ENCODE peak calls at places on chromosomes 16 and 17, in five cellular contexts. D is A549, M is HCT116, W is endodermal cell, Q is kidney. L is an unnamed sample. For H3K4me1, the result is how much of the 10 kb centered on the place peaks cover.

GRCh38 chr17:4903051-4903818 is at the start of gene CHRNE:
- DNase-seq in D (peak), M (peak), W (peak), Q (peak), L (peak)

GRCh38 chr16:54936086-54936978 is 5.7 kb downstream of the IRX5 start:
- DNase-seq in D (no peak), M (no peak), W (peak), Q (peak), L (no peak)

GRCh38 chr16:69611103-69611640 is 45.4 kb downstream of the NFAT5 start:
- DNase-seq in D (no peak), M (no peak), W (no peak), Q (no peak), L (no peak)

GRCh38 chr16:28140788-28141618 is 70.8 kb downstream of the XPO6 start:
- DNase-seq in D (no peak), M (no peak), W (no peak), Q (no peak), L (peak)

GRCh38 chr17:61837175-61838051 is 25.9 kb downstream of the BRIP1 start:
- DNase-seq in D (peak), M (peak), W (peak), Q (no peak), L (peak)

GRCh38 chr17:27360507-27360906 is 66.6 kb downstream of the WSB1 start:
- DNase-seq in D (no peak), M (no peak), W (no peak), Q (no peak), L (no peak)

GRCh38 chr17:81412490-81413093 is 17.3 kb downstream of the BAHCC1 start:
- DNase-seq in D (no peak), M (no peak), W (no peak), Q (no peak), L (peak)

GRCh38 chr17:57110579-57111367 is 25.7 kb downstream of the AKAP1 start:
- DNase-seq in D (no peak), M (no peak), W (no peak), Q (peak), L (no peak)

GRCh38 chr16:2532494-2533141 is 1.4 kb upstream of the CEMP1 start:
- DNase-seq in D (no peak), M (peak), W (peak), Q (peak), L (peak)

GRCh38 chr17:21705021-21705601 is 12.8 kb downstream of the KCNJ18 start:
- DNase-seq in D (no peak), M (no peak), W (no peak), Q (peak), L (peak)

GRCh38 chr17:65198653-65199382 is 61.6 kb downstream of the RGS9 start:
- DNase-seq in D (peak), M (peak), W (peak), Q (no peak), L (peak)

GRCh38 chr16:58002411-58002790 is 1.2 kb downstream of the USB1 start:
- DNase-seq in D (no peak), M (no peak), W (no peak), Q (peak), L (no peak)

DNA sequence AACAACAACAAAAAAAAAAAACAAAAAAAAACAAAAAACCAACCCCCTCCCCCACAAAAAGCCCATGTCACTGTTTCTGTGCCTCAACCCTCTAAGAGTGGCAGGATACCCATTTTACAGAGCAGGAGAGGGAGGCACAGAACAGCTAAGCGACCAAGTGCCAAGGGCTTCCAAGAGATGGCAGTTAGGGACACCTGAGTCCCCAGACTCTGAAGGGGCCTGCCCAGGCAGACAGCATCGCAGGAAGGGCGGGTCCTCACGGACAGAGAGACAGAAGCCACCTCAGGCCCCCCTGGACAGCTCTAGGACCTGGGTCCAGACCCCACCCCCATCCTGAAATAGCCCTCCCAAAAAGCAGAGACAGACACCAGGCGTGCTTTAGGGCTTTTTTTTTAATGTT is 21.6 kb upstream of the CPSF4L start:
- DNase-seq in D (no peak), M (no peak), W (no peak), Q (no peak), L (no peak)
- H3K4me1 ChIP-seq in D (under half), M (under half), W (under half), Q (under half), L (under half)

GRCh38 chr16:10561001-10561400 is 19.4 kb downstream of the EMP2 start:
- DNase-seq in D (no peak), M (no peak), W (no peak), Q (no peak), L (no peak)
- H3K4me1 ChIP-seq in D (under half), M (under half), W (under half), Q (under half), L (under half)

DNA sequence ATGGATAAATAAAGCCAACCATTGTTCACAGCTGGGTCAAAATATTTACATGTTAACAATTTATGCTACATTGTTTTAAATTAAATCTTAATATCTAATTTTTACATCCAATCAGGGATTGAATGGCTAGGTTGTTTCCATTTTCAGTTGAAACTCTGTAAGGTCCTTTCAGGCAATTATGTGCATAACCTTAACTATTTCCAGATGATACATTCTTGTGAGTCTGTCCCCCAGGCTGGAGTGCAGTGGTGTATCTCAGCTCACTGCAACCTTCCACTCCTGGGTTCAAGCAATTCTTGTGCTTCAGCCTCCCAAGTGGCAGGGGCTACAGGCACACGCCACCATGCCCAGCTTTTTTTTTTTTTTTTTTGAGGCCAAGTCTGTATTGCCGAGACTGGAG is 10.4 kb downstream of the CDC42EP4 start:
- DNase-seq in D (no peak), M (no peak), W (no peak), Q (no peak), L (no peak)
- H3K4me1 ChIP-seq in D (half or more), M (half or more), W (under half), Q (under half), L (under half)

DNA sequence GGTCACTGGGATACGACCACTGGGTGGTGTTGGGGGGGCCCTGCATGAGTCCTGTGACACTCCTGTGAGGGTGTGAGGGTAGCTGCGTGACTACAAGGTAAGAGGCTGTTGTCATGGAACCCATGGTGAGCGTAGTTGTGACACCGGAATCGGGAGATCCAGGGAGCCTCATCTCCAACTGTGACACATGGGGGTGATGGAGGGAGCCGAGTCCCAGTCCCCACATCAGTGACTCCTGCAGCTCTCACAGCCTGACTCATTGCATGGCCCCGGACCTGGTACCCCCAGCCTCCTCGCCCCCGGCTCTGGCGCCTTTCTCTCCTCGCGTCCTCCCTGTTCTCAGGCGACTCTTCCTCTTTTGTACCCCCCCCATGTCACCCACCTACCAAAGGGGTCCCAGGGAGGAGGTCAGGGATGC is 14.2 kb downstream of the CDH16 start:
- DNase-seq in D (no peak), M (no peak), W (no peak), Q (peak), L (no peak)
- H3K4me1 ChIP-seq in D (under half), M (under half), W (under half), Q (under half), L (under half)

DNA sequence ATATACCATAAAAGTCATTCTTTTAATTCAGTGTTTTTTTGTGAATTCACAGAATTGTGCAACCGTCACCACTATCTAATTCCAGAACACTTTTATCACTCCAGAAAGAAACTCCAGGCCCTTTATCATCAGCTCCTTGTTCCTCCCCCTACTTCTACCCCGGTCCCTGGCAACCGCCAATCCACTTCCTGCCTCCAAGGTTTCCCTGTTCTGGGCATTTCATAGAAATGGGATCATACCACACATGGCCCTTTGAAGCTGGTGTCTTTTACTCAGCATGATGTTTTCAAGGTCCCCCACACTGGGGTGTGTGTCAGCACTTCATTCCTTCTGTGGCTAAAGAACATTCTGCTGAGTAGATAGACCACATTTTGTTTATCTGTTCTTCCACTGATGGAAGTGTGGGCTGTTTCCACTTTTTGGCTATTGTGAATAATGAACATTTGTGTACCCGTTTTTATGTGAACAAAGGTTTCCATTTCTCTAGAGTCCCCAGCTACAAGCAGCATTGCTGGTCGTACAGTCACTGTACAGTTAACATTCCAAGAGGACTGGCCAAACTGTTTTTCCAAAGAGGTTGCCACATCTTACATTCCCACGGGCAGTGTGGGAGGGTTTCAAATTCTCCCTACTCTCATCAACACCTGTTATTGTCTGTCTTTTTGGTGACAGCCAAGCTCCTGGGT is 75.8 kb upstream of the ZNF469 start:
- DNase-seq in D (no peak), M (no peak), W (no peak), Q (peak), L (no peak)
- H3K4me1 ChIP-seq in D (under half), M (under half), W (under half), Q (under half), L (under half)

GRCh38 chr17:7484964-7485377 is 805 bp downstream of the POLR2A start:
- DNase-seq in D (no peak), M (no peak), W (no peak), Q (no peak), L (peak)
- H3K4me1 ChIP-seq in D (under half), M (under half), W (under half), Q (under half), L (under half)

GRCh38 chr17:48562934-48563333 is 15.2 kb downstream of the HOXB4 start:
- DNase-seq in D (no peak), M (no peak), W (no peak), Q (no peak), L (no peak)
- H3K4me1 ChIP-seq in D (under half), M (under half), W (under half), Q (half or more), L (under half)